ENCODE peak calls at places on chromosome 17, in four cellular contexts. S is SK-N-SH, C is K562, E is GM12878. D is an unnamed sample.
A peak's percentile ranks its signal among the peaks of the same experiment; 100 is the strongest.

GRCh38 chr17:10754109-10754508 is 24.3 kb upstream of the TMEM220 start:
- DNase-seq in S (peak; percentile 65), C (peak; percentile 51), E (no peak), D (peak; percentile 80)

GRCh38 chr17:40864661-40865380 is 2.2 kb downstream of the KRT12 start:
- DNase-seq in S (no peak), C (no peak), E (no peak), D (no peak)

GRCh38 chr17:73713136-73713535 is 68.9 kb upstream of the SDK2 start:
- DNase-seq in S (no peak), C (no peak), E (no peak), D (peak; percentile 48)

GRCh38 chr17:12040478-12040877 is 19.8 kb downstream of the MAP2K4 start:
- DNase-seq in S (no peak), C (no peak), E (no peak), D (no peak)

GRCh38 chr17:37361543-37361942 is 14.2 kb upstream of the C17orf78 start:
- DNase-seq in S (no peak), C (no peak), E (no peak), D (no peak)

GRCh38 chr17:68101992-68102758 is 66.6 kb downstream of the KPNA2 start:
- DNase-seq in S (peak; percentile 36), C (no peak), E (no peak), D (no peak)

GRCh38 chr17:47810200-47810821 is 11.3 kb downstream of the OSBPL7 start:
- DNase-seq in S (no peak), C (peak; percentile 70), E (no peak), D (peak; percentile 55)

GRCh38 chr17:7897773-7898172 is 9.2 kb downstream of the CHD3 start:
- DNase-seq in S (peak; percentile 72), C (peak; percentile 23), E (no peak), D (no peak)

GRCh38 chr17:4942760-4943508 is 2.9 kb downstream of the RNF167 start:
- DNase-seq in S (no peak), C (no peak), E (no peak), D (no peak)

GRCh38 chr17:62629556-62630364 is 2.3 kb downstream of the MRC2 start:
- DNase-seq in S (peak; percentile 44), C (no peak), E (no peak), D (no peak)

GRCh38 chr17:4007346-4008081 is 43.3 kb upstream of the ATP2A3 start:
- DNase-seq in S (peak; percentile 56), C (peak; percentile 57), E (no peak), D (no peak)

DNA sequence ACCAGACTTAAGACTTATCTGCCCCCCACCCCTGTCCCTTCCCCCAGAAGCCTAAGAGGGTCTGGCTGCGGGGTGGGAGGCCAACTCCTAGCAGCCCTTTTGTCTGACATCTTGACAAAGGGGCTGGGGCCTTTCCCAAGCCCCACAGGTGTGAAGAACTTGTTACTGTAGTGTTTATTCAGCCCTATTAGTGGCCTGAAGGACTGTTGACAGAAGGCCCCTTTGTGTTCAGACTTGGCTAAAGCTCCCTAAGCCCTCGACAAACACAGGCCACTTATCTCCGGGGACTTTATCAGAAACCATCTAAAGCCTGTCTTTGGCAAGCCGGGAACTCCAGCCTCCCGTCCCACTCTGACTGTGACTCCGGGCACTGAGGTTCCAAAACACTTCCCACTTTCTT is 129.8 kb downstream of the NTN1 start:
- DNase-seq in S (no peak), C (no peak), E (no peak), D (no peak)
- TF ChIP-seq USF1 in S (no peak), C (no peak), E (no peak), D (no peak)

GRCh38 chr17:233473-233941 is 52.1 kb upstream of the DOC2B start:
- DNase-seq in S (no peak), C (peak; percentile 11), E (no peak), D (peak; percentile 13)

GRCh38 chr17:230371-230770 is 48.9 kb upstream of the DOC2B start:
- DNase-seq in S (no peak), C (no peak), E (no peak), D (no peak)

GRCh38 chr17:231191-231965 is 49.9 kb upstream of the DOC2B start:
- DNase-seq in S (no peak), C (no peak), E (no peak), D (peak; percentile 7)

GRCh38 chr17:234163-235047 is 53.0 kb upstream of the DOC2B start:
- DNase-seq in S (no peak), C (no peak), E (no peak), D (peak; percentile 11)

GRCh38 chr17:231966-232807 is 50.7 kb upstream of the DOC2B start:
- DNase-seq in S (peak; percentile 54), C (no peak), E (no peak), D (peak; percentile 6)
- TF ChIP-seq USF1 in S (no peak), C (no peak), E (no peak), D (no peak)

DNA sequence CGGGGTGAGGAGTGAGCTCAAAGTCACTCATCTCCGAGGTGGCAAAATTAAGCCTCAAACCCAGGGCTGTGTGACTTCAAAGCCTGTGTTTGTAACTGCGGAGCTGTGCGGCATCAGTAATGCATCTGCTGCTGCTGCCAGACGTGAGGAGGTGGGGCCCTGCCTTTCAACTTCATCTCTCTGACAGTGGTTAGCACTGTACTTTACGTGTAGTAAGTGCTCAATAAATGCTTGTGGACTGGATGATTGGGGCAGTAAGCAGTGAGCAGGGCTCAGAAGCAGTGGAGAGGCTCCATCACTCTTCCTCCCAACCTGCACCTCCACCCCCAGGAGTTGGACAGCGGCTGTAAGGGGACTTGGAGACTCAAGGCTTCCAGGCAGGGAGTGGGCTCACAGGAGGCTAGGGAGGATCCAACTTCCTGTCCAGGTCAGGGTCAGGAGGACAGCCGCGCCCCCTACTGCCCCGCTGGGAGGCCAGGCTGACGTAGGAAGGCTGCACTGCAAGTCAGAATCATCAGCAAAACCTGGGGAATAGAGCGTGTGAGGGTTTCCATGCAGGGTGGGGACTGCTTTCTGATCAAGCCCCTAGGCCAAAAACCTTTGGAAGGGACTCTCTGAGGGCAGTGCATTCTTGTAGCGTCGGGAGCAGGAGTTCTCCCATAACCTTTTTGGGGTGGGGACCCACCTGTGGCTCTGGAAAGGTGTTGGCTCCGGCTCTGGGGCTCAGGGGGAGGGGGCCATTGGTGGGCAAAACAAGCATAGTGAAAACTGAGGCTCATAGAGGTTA is 21.8 kb downstream of the RAI1 start:
- DNase-seq in S (no peak), C (peak; percentile 55), E (no peak), D (peak; percentile 68)
- TF ChIP-seq USF1 in S (no peak), C (no peak), E (no peak), D (no peak)

GRCh38 chr17:28204244-28204643 is 114.8 kb upstream of the TMEM97 start:
- DNase-seq in S (no peak), C (no peak), E (no peak), D (no peak)
- TF ChIP-seq USF1 in S (no peak), C (no peak), E (no peak), D (no peak)

GRCh38 chr17:16066125-16066524 is 66.5 kb downstream of the TTC19 start:
- DNase-seq in S (no peak), C (no peak), E (no peak), D (no peak)

DNA sequence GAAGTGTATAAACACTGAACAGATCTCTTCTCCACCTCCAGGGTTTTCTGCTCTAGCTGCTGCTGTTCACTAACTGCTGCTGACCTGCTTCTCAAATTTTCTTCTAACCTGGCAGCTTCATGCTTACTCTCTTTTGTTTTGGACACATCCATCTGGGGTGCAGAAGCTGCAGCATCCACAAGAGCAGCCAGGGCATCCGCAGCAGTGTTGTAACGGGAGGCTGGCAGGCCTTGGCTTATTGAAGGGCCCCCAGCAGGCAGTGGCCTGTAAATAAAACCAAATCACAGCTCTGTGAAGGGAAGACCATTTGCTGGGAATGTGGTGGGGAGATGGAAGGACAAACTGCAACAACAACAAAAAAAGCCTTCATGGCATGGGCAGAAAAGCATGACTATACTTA is 62.0 kb downstream of the TTC19 start:
- DNase-seq in S (no peak), C (no peak), E (no peak), D (no peak)
- TF ChIP-seq USF1 in S (no peak), C (no peak), E (no peak), D (no peak)

GRCh38 chr17:70668276-70668937 is 499.1 kb downstream of the KCNJ2 start:
- DNase-seq in S (no peak), C (no peak), E (no peak), D (no peak)
- TF ChIP-seq USF1 in S (no peak), C (no peak), E (no peak), D (no peak)

GRCh38 chr17:30210366-30210765 is 25.1 kb downstream of the SLC6A4 start:
- DNase-seq in S (no peak), C (no peak), E (no peak), D (no peak)
- TF ChIP-seq USF1 in S (no peak), C (no peak), E (no peak), D (no peak)

GRCh38 chr17:77696151-77696719 is 262.3 kb upstream of the TNRC6C start:
- DNase-seq in S (peak; percentile 37), C (no peak), E (no peak), D (peak; percentile 38)

GRCh38 chr17:77693776-77694175 is 264.7 kb upstream of the TNRC6C start:
- DNase-seq in S (no peak), C (no peak), E (no peak), D (no peak)

GRCh38 chr17:77696720-77697460 is 261.6 kb upstream of the TNRC6C start:
- DNase-seq in S (peak; percentile 58), C (no peak), E (no peak), D (no peak)

GRCh38 chr17:77694391-77695363 is 263.8 kb upstream of the TNRC6C start:
- DNase-seq in S (no peak), C (no peak), E (no peak), D (no peak)

GRCh38 chr17:77695386-77695785 is 263.1 kb upstream of the TNRC6C start:
- DNase-seq in S (no peak), C (no peak), E (no peak), D (no peak)
- TF ChIP-seq USF1 in S (no peak), C (no peak), E (no peak), D (no peak)

GRCh38 chr17:32299579-32300158 is 34.0 kb downstream of the RHBDL3 start:
- DNase-seq in S (no peak), C (no peak), E (no peak), D (no peak)
- TF ChIP-seq USF1 in S (no peak), C (no peak), E (no peak), D (no peak)

GRCh38 chr17:30292490-30292858 is 730 bp upstream of the BLMH start:
- DNase-seq in S (no peak), C (no peak), E (no peak), D (no peak)
- TF ChIP-seq USF1 in S (no peak), C (no peak), E (no peak), D (no peak)

D was measured in WTC11.